ENCODE peak calls at places on chromosomes 12 and 14, in seven cellular contexts. V is HCT116, S is H1, Z is WTC11, U is HEK293T, C is HepG2, W is GM12878. Y is an unnamed sample.

GRCh38 chr14:22598099-22598895 is at the start of gene ABHD4:
- DNase-seq in W (no peak), S (no peak), V (no peak), C (peak), U (peak), Z (peak), Y (peak)

GRCh38 chr12:4251228-4251891 is 22.2 kb upstream of the CCND2 start:
- DNase-seq in S (no peak), V (no peak), U (no peak), W (no peak), C (no peak), Z (no peak), Y (no peak)

GRCh38 chr14:98721061-98721460 is 550.9 kb downstream of the BCL11B start:
- DNase-seq in U (no peak), C (no peak), W (no peak), V (no peak), Z (no peak), S (no peak), Y (no peak)

GRCh38 chr14:96285667-96286066 is 29.7 kb downstream of the BDKRB1 start:
- DNase-seq in C (no peak), Z (no peak), V (no peak), U (no peak), W (no peak), S (no peak), Y (no peak)

GRCh38 chr12:23684121-23684520 is 265.3 kb downstream of the SOX5 start:
- DNase-seq in U (no peak), V (no peak), Z (no peak), C (no peak), W (no peak), S (no peak), Y (no peak)

GRCh38 chr12:9331218-9331626 is 123.0 kb upstream of the PZP start:
- DNase-seq in Z (peak), S (peak), V (peak), U (peak), C (peak), W (peak), Y (peak)

GRCh38 chr14:95291859-95292542 is 27.7 kb downstream of the CLMN start:
- DNase-seq in Z (no peak), S (no peak), U (peak), C (no peak), W (no peak), V (peak), Y (peak)

GRCh38 chr12:52984136-52984535 is 22.1 kb upstream of the EIF4B start:
- DNase-seq in V (no peak), Z (no peak), S (no peak), W (no peak), C (no peak), U (no peak), Y (no peak)

GRCh38 chr12:69275471-69275891 is 36.1 kb downstream of the CPSF6 start:
- DNase-seq in Z (no peak), S (no peak), C (no peak), W (no peak), V (no peak), U (no peak), Y (no peak)

GRCh38 chr12:32804301-32804700 is 48.6 kb upstream of the YARS2 start:
- DNase-seq in S (no peak), Z (no peak), V (no peak), C (no peak), U (no peak), W (no peak), Y (no peak)

GRCh38 chr14:50813544-50813863 is 17.5 kb downstream of the NIN start:
- DNase-seq in C (no peak), Z (no peak), V (no peak), U (no peak), W (peak), S (no peak), Y (no peak)

GRCh38 chr12:110622582-110622981 is 8.7 kb downstream of the TCTN1 start:
- DNase-seq in Z (no peak), S (no peak), C (peak), U (no peak), W (no peak), V (no peak), Y (no peak)

GRCh38 chr12:8996682-8997405 is 7.5 kb downstream of the KLRG1 start:
- DNase-seq in C (no peak), W (peak), V (no peak), S (no peak), U (no peak), Z (no peak), Y (peak)

GRCh38 chr12:52617403-52617785 is 965 bp downstream of the KRT73 start:
- DNase-seq in V (no peak), U (no peak), C (no peak), Z (no peak), S (no peak), W (no peak), Y (no peak)

GRCh38 chr12:48956279-48957140 is 777 bp downstream of the ARF3 start:
- DNase-seq in V (peak), U (peak), Z (peak), W (peak), C (peak), S (peak), Y (peak)

GRCh38 chr14:94532462-94532861 is 23.2 kb upstream of the SERPINA12 start:
- DNase-seq in C (no peak), V (no peak), W (peak), U (no peak), S (no peak), Z (no peak), Y (no peak)

GRCh38 chr14:92716131-92716530 is 32.3 kb downstream of the LGMN start:
- DNase-seq in S (no peak), V (no peak), U (no peak), W (no peak), C (no peak), Z (no peak), Y (no peak)

GRCh38 chr14:45757655-45758054 is 504.7 kb upstream of the MIS18BP1 start:
- DNase-seq in W (no peak), C (no peak), S (no peak), V (no peak), U (no peak), Z (no peak), Y (no peak)

GRCh38 chr12:105704788-105705187 is 374.3 kb downstream of the C12orf75 start:
- DNase-seq in S (no peak), C (no peak), W (no peak), U (no peak), V (no peak), Z (no peak), Y (no peak)

GRCh38 chr14:78253986-78254385 is 83.8 kb downstream of the NRXN3 start:
- DNase-seq in S (no peak), Z (no peak), U (no peak), V (no peak), W (no peak), C (no peak), Y (peak)

GRCh38 chr12:93378373-93379310 is 917 bp downstream of the NUDT4 start:
- DNase-seq in U (peak), C (no peak), Z (peak), V (no peak), S (no peak), W (no peak), Y (peak)

GRCh38 chr12:31989987-31990386 is 30.8 kb downstream of the RESF1 start:
- DNase-seq in S (no peak), V (no peak), Z (no peak), W (no peak), U (no peak), C (no peak), Y (no peak)

GRCh38 chr14:35114036-35114435 is 7.8 kb downstream of the PPP2R3C start:
- DNase-seq in U (no peak), C (no peak), S (no peak), Z (no peak), W (no peak), V (no peak), Y (no peak)

GRCh38 chr12:55847033-55847432 is 4.3 kb upstream of the MMP19 start:
- DNase-seq in V (no peak), W (no peak), C (no peak), Z (no peak), U (no peak), S (no peak), Y (no peak)

GRCh38 chr12:130656411-130656810 is 59.7 kb downstream of the RIMBP2 start:
- DNase-seq in V (no peak), Z (no peak), C (no peak), U (no peak), S (no peak), W (no peak), Y (no peak)

GRCh38 chr12:58443273-58443980 is 476.9 kb downstream of the LRIG3 start:
- DNase-seq in S (no peak), Z (peak), C (peak), W (no peak), U (peak), V (peak), Y (no peak)

GRCh38 chr12:58435647-58436046 is 484.7 kb downstream of the LRIG3 start:
- DNase-seq in Z (no peak), V (no peak), C (no peak), W (no peak), S (no peak), U (no peak), Y (no peak)

GRCh38 chr12:58443981-58444371 is 476.3 kb downstream of the LRIG3 start:
- DNase-seq in C (no peak), V (no peak), U (no peak), Z (no peak), W (no peak), S (no peak), Y (no peak)

GRCh38 chr12:58441483-58441882 is 478.8 kb downstream of the LRIG3 start:
- DNase-seq in W (no peak), C (no peak), U (no peak), Z (no peak), V (no peak), S (no peak), Y (no peak)
- TF ChIP-seq SP1 in W (no peak), C (no peak), U (no peak), Z (no peak), V (no peak), S (no peak), Y (no peak)

GRCh38 chr12:120362516-120363273 is 6.3 kb downstream of the MSI1 start:
- DNase-seq in C (no peak), S (no peak), Z (no peak), U (no peak), V (no peak), W (no peak), Y (no peak)

GRCh38 chr12:120364487-120364886 is 4.5 kb downstream of the MSI1 start:
- DNase-seq in C (no peak), S (no peak), V (no peak), U (no peak), Z (no peak), W (no peak), Y (no peak)

GRCh38 chr12:120359159-120359527 is 9.8 kb downstream of the MSI1 start:
- DNase-seq in V (no peak), U (no peak), W (no peak), Z (no peak), S (no peak), C (no peak), Y (no peak)

GRCh38 chr12:120363274-120363855 is 5.6 kb downstream of the MSI1 start:
- DNase-seq in Z (no peak), U (no peak), S (no peak), W (no peak), C (no peak), V (no peak), Y (no peak)

GRCh38 chr12:120361506-120362208 is 7.3 kb downstream of the MSI1 start:
- DNase-seq in W (no peak), S (peak), Z (peak), V (no peak), C (no peak), U (no peak), Y (peak)
- TF ChIP-seq SP1 in W (no peak), S (no peak), Z (peak), V (no peak), C (no peak), U (no peak), Y (no peak)

DNA sequence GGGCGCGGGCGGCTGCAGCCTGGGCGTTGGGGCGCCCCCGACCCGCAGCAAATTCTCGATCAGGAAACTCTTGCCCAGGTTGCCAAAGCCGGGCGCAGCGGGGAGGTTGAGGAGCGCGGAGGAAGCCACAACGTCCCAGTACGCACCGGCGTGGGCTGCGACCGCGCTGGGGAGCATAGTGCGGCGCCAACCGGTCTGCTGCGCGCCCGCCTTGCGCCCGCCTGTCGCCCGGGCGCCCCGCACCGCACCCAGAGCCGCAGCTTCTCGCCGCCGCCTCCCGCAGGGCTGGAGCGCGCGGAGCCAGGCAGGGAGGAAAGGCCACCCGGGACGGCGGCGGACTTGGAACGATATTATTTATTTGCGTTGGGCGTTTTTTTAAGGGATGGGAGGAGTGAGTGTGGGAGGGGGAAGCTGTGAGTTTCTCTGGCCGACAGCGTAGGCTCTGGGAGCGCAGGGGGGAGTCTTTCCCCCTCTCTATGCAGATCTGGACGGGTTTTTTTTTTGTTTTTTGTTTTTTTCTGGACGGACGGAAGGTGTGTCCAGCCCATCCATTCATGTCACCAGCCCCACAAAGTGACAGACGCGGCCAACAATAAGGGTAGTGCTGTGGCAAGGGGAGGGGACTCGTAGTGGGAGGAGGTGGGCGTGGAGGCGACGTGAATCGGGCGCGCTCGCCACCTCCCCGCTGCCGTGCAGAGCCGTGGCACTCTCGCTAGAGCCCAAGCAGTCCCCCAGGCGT is at the start of gene DBX2:
- DNase-seq in Z (peak), U (peak), C (no peak), S (no peak), V (no peak), W (no peak), Y (no peak)
- TF ChIP-seq SP1 in Z (no peak), U (no peak), C (no peak), S (no peak), V (no peak), W (no peak), Y (no peak)

DNA sequence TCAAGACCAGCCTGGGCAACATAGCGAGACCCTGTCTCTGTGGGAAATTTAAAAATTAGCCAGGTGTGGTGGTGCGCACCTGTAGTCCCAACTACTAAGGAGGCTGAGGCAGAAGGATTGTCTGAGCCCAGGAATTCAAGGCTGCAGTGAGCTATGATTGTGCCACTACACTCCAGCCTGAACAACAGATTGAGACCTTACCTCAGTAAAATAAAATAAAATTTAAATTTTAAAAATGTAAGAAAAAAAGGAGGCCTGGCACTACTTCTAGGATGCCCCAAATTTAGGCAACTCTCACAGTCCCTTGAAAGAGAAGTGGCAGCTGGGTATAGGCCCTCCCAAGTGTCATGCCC is 918 bp upstream of the INHBE start:
- DNase-seq in Z (no peak), V (no peak), U (no peak), S (no peak), C (no peak), W (no peak), Y (no peak)
- TF ChIP-seq SP1 in Z (no peak), V (no peak), U (no peak), S (no peak), C (no peak), W (no peak), Y (no peak)

GRCh38 chr14:100291305-100292075 is 14.8 kb downstream of the SLC25A29 start:
- DNase-seq in U (no peak), V (no peak), Z (peak), W (no peak), C (no peak), S (no peak), Y (no peak)

GRCh38 chr14:100292301-100292775 is 13.9 kb downstream of the SLC25A29 start:
- DNase-seq in S (no peak), U (no peak), C (no peak), V (no peak), W (no peak), Z (peak), Y (no peak)

GRCh38 chr14:100289916-100290606 is 16.2 kb downstream of the SLC25A29 start:
- DNase-seq in V (no peak), U (no peak), Z (peak), S (no peak), W (no peak), C (no peak), Y (no peak)

GRCh38 chr14:100292776-100293461 is 13.3 kb downstream of the SLC25A29 start:
- DNase-seq in V (no peak), Z (peak), W (no peak), C (no peak), S (no peak), U (no peak), Y (no peak)

GRCh38 chr14:100290607-100291304 is 15.5 kb downstream of the SLC25A29 start:
- DNase-seq in C (peak), V (no peak), W (no peak), S (no peak), U (no peak), Z (peak), Y (no peak)
- TF ChIP-seq SP1 in C (no peak), V (no peak), W (no peak), S (no peak), U (no peak), Z (no peak), Y (no peak)

GRCh38 chr12:68247785-68248184 is 5.6 kb downstream of the IL22 start:
- DNase-seq in W (no peak), C (no peak), V (no peak), U (no peak), Z (no peak), S (no peak), Y (no peak)
- TF ChIP-seq SP1 in W (no peak), C (no peak), V (no peak), U (no peak), Z (no peak), S (no peak), Y (no peak)

GRCh38 chr14:44339862-44340261 is 167.2 kb downstream of the FSCB start:
- DNase-seq in U (no peak), W (no peak), Z (no peak), S (no peak), C (no peak), V (no peak), Y (no peak)
- TF ChIP-seq SP1 in U (no peak), W (no peak), Z (no peak), S (no peak), C (no peak), V (no peak), Y (no peak)

DNA sequence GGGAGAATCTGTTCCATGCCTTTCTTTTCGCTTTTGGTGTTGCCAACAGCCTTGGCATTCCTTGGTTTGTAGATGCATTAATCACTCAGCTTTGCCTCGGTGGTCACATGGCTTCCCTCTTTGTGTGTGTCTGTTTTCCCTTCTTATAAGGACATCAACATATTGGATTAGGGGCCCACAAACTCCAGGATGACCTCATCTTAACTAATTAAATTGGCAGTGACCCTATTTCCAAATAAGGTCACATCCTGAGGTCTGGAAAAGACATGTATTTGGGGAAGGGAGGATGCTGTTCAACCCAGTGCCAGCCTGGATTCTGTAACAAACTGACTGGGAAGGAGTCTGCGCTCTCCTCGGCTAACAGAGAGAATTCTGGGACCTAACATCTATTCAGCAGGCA is 365.7 kb upstream of the FKBP4 start:
- DNase-seq in Z (no peak), W (no peak), V (no peak), S (no peak), U (no peak), C (no peak), Y (no peak)
- TF ChIP-seq SP1 in Z (no peak), W (no peak), V (no peak), S (no peak), U (no peak), C (no peak), Y (no peak)

DNA sequence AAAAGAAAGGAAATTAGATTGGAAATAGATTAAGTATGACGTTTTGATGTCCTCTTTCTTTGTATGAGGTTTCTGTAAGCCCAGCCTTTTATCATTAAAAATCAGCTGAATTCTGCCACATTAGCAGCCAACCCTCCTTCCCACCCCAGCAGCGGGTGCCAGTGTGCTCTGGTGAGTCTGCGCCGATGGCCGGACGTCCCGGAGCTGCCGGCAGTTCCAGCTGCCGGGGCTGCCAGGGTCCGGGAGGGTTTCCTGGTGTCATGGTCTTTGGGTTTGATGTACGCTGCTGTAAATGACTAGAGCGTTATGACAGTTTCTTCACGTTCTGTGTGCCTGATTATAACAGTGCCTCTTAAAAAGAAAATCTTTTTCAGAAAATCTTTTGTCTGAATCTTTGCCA is 51.5 kb upstream of the DYNC1H1 start:
- DNase-seq in S (no peak), V (no peak), W (no peak), Z (no peak), C (no peak), U (no peak), Y (no peak)
- TF ChIP-seq SP1 in S (no peak), V (no peak), W (no peak), Z (no peak), C (no peak), U (no peak), Y (no peak)

GRCh38 chr12:3236345-3237153 is 159.4 kb downstream of the TSPAN9 start:
- DNase-seq in Z (peak), W (no peak), C (peak), S (no peak), V (peak), U (peak), Y (peak)
- TF ChIP-seq SP1 in Z (no peak), W (no peak), C (no peak), S (no peak), V (no peak), U (no peak), Y (no peak)